ENCODE peak calls at places on chromosomes 3 and 15, in five cellular contexts. L is endothelial cell, S is iris pigment epithelial cell, A is iPS DF 6.9, P is foreskin melanocyte. X is an unnamed sample.

GRCh38 chr3:127123533-127123932 is 69.4 kb upstream of the PRR23E start:
- DNase-seq in L (no peak), S (no peak), A (no peak), P (no peak), X (no peak)

GRCh38 chr15:46685096-46685495 is 1032.2 kb upstream of the SEMA6D start:
- DNase-seq in L (no peak), S (no peak), A (no peak), P (no peak), X (no peak)

GRCh38 chr3:124597979-124598378 is 132.3 kb upstream of the UMPS start:
- DNase-seq in L (no peak), S (no peak), A (no peak), P (no peak), X (no peak)

GRCh38 chr15:22888120-22888859 is 49.8 kb downstream of the NIPA2 start:
- DNase-seq in L (no peak), S (peak), A (no peak), P (peak), X (no peak)

GRCh38 chr15:86555939-86556725 is 476.5 kb downstream of the AGBL1 start:
- DNase-seq in L (no peak), S (no peak), A (no peak), P (no peak), X (no peak)

GRCh38 chr3:171838218-171838720 is 4.9 kb upstream of the TMEM212 start:
- DNase-seq in L (peak), S (peak), A (no peak), P (peak), X (no peak)

GRCh38 chr3:150303776-150304175 is 104.3 kb upstream of the TSC22D2 start:
- DNase-seq in L (peak), S (no peak), A (no peak), P (no peak), X (no peak)

GRCh38 chr3:150147776-150148175 is 177.1 kb upstream of the PFN2 start:
- DNase-seq in L (no peak), S (peak), A (no peak), P (no peak), X (no peak)

GRCh38 chr3:185630182-185630622 is 44.1 kb downstream of the SENP2 start:
- DNase-seq in L (no peak), S (peak), A (no peak), P (peak), X (peak)

GRCh38 chr3:44125882-44126281 is 115.8 kb upstream of the TOPAZ1 start:
- DNase-seq in L (no peak), S (peak), A (no peak), P (no peak), X (no peak)

GRCh38 chr15:97947465-97948262 is 12.8 kb upstream of the ARRDC4 start:
- DNase-seq in L (no peak), S (no peak), A (no peak), P (no peak), X (no peak)

GRCh38 chr15:29449136-29449535 is 179.5 kb upstream of the NSMCE3 start:
- DNase-seq in L (peak), S (no peak), A (no peak), P (no peak), X (no peak)

GRCh38 chr15:64686130-64686735 is 89.2 kb downstream of the RBPMS2 start:
- DNase-seq in L (peak), S (peak), A (no peak), P (peak), X (peak)

GRCh38 chr3:88291516-88291915 is 141.8 kb downstream of the C3orf38 start:
- DNase-seq in L (no peak), S (no peak), A (no peak), P (peak), X (no peak)

GRCh38 chr15:73467758-73468157 is 24.8 kb downstream of the REC114 start:
- DNase-seq in L (no peak), S (no peak), A (no peak), P (no peak), X (no peak)

GRCh38 chr3:47365213-47366153 is 15.3 kb upstream of the PTPN23 start:
- DNase-seq in L (no peak), S (peak), A (no peak), P (no peak), X (no peak)

GRCh38 chr3:110743202-110743601 is 328.4 kb upstream of the NECTIN3 start:
- DNase-seq in L (no peak), S (no peak), A (no peak), P (no peak), X (peak)

GRCh38 chr3:120438216-120438615 is 12.6 kb downstream of the FSTL1 start:
- DNase-seq in L (no peak), S (no peak), A (no peak), P (no peak), X (no peak)

GRCh38 chr15:64894395-64895056 is 17.2 kb upstream of the ANKDD1A start:
- DNase-seq in L (peak), S (no peak), A (no peak), P (no peak), X (no peak)

GRCh38 chr3:49724586-49724985 is 835 bp upstream of the GMPPB start:
- DNase-seq in L (no peak), S (no peak), A (no peak), P (no peak), X (no peak)

GRCh38 chr3:46703013-46703520 is 1.9 kb downstream of the TMIE start:
- DNase-seq in L (no peak), S (no peak), A (no peak), P (no peak), X (no peak)

GRCh38 chr3:198107840-198108734 is 148.1 kb downstream of the LMLN start:
- DNase-seq in L (no peak), S (peak), A (no peak), P (no peak), X (no peak)

GRCh38 chr3:25151497-25151896 is 276.6 kb upstream of the RARB start:
- DNase-seq in L (peak), S (peak), A (no peak), P (no peak), X (no peak)

GRCh38 chr3:187015903-187016638 is 85.7 kb downstream of the ST6GAL1 start:
- DNase-seq in L (no peak), S (no peak), A (no peak), P (no peak), X (no peak)

GRCh38 chr15:101652783-101653430 is 726 bp upstream of the TM2D3 start:
- DNase-seq in L (no peak), S (peak), A (no peak), P (no peak), X (peak)

GRCh38 chr3:125052671-125053303 is 3.0 kb downstream of the HEG1 start:
- DNase-seq in L (no peak), S (peak), A (no peak), P (no peak), X (peak)

GRCh38 chr3:151398895-151399294 is 14.3 kb upstream of the P2RY12 start:
- DNase-seq in L (no peak), S (no peak), A (no peak), P (no peak), X (no peak)

GRCh38 chr3:73143401-73143800 is 81.9 kb downstream of the EBLN2 start:
- DNase-seq in L (no peak), S (no peak), A (no peak), P (no peak), X (no peak)

GRCh38 chr3:190318666-190319065 is 3.6 kb downstream of the CLDN1 start:
- DNase-seq in L (no peak), S (no peak), A (no peak), P (no peak), X (no peak)

X was measured in HuH-7.